ENCODE peak calls at places on chromosomes 16 and 17, in five cellular contexts. One of them, this sample, is unnamed.
A peak's percentile ranks its signal among the peaks of the same experiment; 100 is the strongest.

GRCh38 chr17:65533855-65534457 is 27.5 kb downstream of the AXIN2 start:
- DNase-seq in neural progenitor cell: no peak
- DNase-seq in IMR-90: no peak
- DNase-seq in mesendoderm: no peak
- DNase-seq in A549: no peak
- DNase-seq in this sample: no peak

GRCh38 chr17:410674-411401 is 58.2 kb upstream of the RPH3AL start:
- DNase-seq in neural progenitor cell: peak; percentile 56
- DNase-seq in IMR-90: peak; percentile 12
- DNase-seq in mesendoderm: peak; percentile 46
- DNase-seq in A549: no peak
- DNase-seq in this sample: peak; percentile 22

GRCh38 chr16:88906535-88907105 is 40.2 kb upstream of the PABPN1L start:
- DNase-seq in neural progenitor cell: no peak
- DNase-seq in IMR-90: no peak
- DNase-seq in mesendoderm: no peak
- DNase-seq in A549: no peak
- DNase-seq in this sample: no peak

GRCh38 chr17:48757524-48757961 is 29.0 kb upstream of the HOXB13 start:
- DNase-seq in neural progenitor cell: no peak
- DNase-seq in IMR-90: no peak
- DNase-seq in mesendoderm: no peak
- DNase-seq in A549: no peak
- DNase-seq in this sample: no peak

GRCh38 chr17:18381953-18382245 is 4.3 kb downstream of the EVPLL start:
- DNase-seq in neural progenitor cell: no peak
- DNase-seq in IMR-90: no peak
- DNase-seq in mesendoderm: no peak
- DNase-seq in A549: no peak
- DNase-seq in this sample: no peak

GRCh38 chr17:33560165-33560564 is 267.1 kb upstream of the ASIC2 start:
- DNase-seq in neural progenitor cell: no peak
- DNase-seq in IMR-90: peak; percentile 24
- DNase-seq in mesendoderm: peak; percentile 12
- DNase-seq in A549: no peak
- DNase-seq in this sample: no peak

GRCh38 chr16:4240624-4241023 is 1.3 kb downstream of the SRL start:
- DNase-seq in neural progenitor cell: peak; percentile 39
- DNase-seq in IMR-90: no peak
- DNase-seq in mesendoderm: no peak
- DNase-seq in A549: no peak
- DNase-seq in this sample: no peak

GRCh38 chr16:85357323-85357722 is 245.1 kb upstream of the CIBAR2 start:
- DNase-seq in neural progenitor cell: no peak
- DNase-seq in IMR-90: no peak
- DNase-seq in mesendoderm: no peak
- DNase-seq in A549: no peak
- DNase-seq in this sample: no peak

GRCh38 chr16:4437366-4437765 is 11.7 kb downstream of the DNAJA3 start:
- DNase-seq in neural progenitor cell: no peak
- DNase-seq in IMR-90: no peak
- DNase-seq in mesendoderm: no peak
- DNase-seq in A549: no peak
- DNase-seq in this sample: no peak

GRCh38 chr17:72609501-72609900 is 483.0 kb downstream of the SLC39A11 start:
- DNase-seq in neural progenitor cell: no peak
- DNase-seq in IMR-90: peak; percentile 38
- DNase-seq in mesendoderm: no peak
- DNase-seq in A549: peak; percentile 64
- DNase-seq in this sample: no peak

GRCh38 chr16:67277999-67278772 is 1.1 kb upstream of the PLEKHG4 start:
- DNase-seq in neural progenitor cell: no peak
- DNase-seq in IMR-90: peak; percentile 90
- DNase-seq in mesendoderm: no peak
- DNase-seq in A549: peak; percentile 18
- DNase-seq in this sample: no peak

GRCh38 chr16:64339052-64339770 is 782.7 kb downstream of the CDH11 start:
- DNase-seq in neural progenitor cell: no peak
- DNase-seq in IMR-90: peak; percentile 79
- DNase-seq in mesendoderm: peak; percentile 2
- DNase-seq in A549: no peak
- DNase-seq in this sample: no peak

GRCh38 chr16:56019274-56019673 is 144.1 kb upstream of the CES5A start:
- DNase-seq in neural progenitor cell: no peak
- DNase-seq in IMR-90: no peak
- DNase-seq in mesendoderm: no peak
- DNase-seq in A549: no peak
- DNase-seq in this sample: no peak

GRCh38 chr16:47034455-47034854 is 61.0 kb upstream of the DNAJA2 start:
- DNase-seq in neural progenitor cell: no peak
- DNase-seq in IMR-90: no peak
- DNase-seq in mesendoderm: no peak
- DNase-seq in A549: no peak
- DNase-seq in this sample: no peak

GRCh38 chr17:52378860-52379259 is 220.3 kb upstream of the CA10 start:
- DNase-seq in neural progenitor cell: no peak
- DNase-seq in IMR-90: no peak
- DNase-seq in mesendoderm: no peak
- DNase-seq in A549: no peak
- DNase-seq in this sample: no peak

GRCh38 chr16:63787014-63787413 is 1334.8 kb downstream of the CDH11 start:
- DNase-seq in neural progenitor cell: no peak
- DNase-seq in IMR-90: no peak
- DNase-seq in mesendoderm: peak; percentile 39
- DNase-seq in A549: no peak
- DNase-seq in this sample: no peak

GRCh38 chr17:6326483-6326882 is 108.4 kb downstream of the AIPL1 start:
- DNase-seq in neural progenitor cell: no peak
- DNase-seq in IMR-90: no peak
- DNase-seq in mesendoderm: no peak
- DNase-seq in A549: no peak
- DNase-seq in this sample: no peak

GRCh38 chr16:30092373-30093010 is 768 bp upstream of the TBX6 start:
- DNase-seq in neural progenitor cell: peak; percentile 83
- DNase-seq in IMR-90: peak; percentile 27
- DNase-seq in mesendoderm: peak; percentile 95
- DNase-seq in A549: peak; percentile 96
- DNase-seq in this sample: peak; percentile 79

GRCh38 chr17:28950017-28950751 is 1.1 kb downstream of the PHF12 start:
- DNase-seq in neural progenitor cell: peak; percentile 76
- DNase-seq in IMR-90: peak; percentile 39
- DNase-seq in mesendoderm: peak; percentile 78
- DNase-seq in A549: peak; percentile 48
- DNase-seq in this sample: peak; percentile 62

GRCh38 chr16:25107466-25107792 is 4.1 kb upstream of the LCMT1 start:
- DNase-seq in neural progenitor cell: no peak
- DNase-seq in IMR-90: no peak
- DNase-seq in mesendoderm: no peak
- DNase-seq in A549: no peak
- DNase-seq in this sample: no peak

GRCh38 chr17:45376171-45376564 is 56.5 kb downstream of the ARHGAP27 start:
- DNase-seq in neural progenitor cell: no peak
- DNase-seq in IMR-90: no peak
- DNase-seq in mesendoderm: peak; percentile 43
- DNase-seq in A549: no peak
- DNase-seq in this sample: no peak

GRCh38 chr17:43169561-43170139 is 1.4 kb upstream of the NBR1 start:
- DNase-seq in neural progenitor cell: peak; percentile 56
- DNase-seq in IMR-90: peak; percentile 26
- DNase-seq in mesendoderm: peak; percentile 62
- DNase-seq in A549: peak; percentile 52
- DNase-seq in this sample: peak; percentile 59

GRCh38 chr17:67635688-67636087 is 82.0 kb upstream of the NOL11 start:
- DNase-seq in neural progenitor cell: no peak
- DNase-seq in IMR-90: peak; percentile 22
- DNase-seq in mesendoderm: peak; percentile 18
- DNase-seq in A549: no peak
- DNase-seq in this sample: no peak

GRCh38 chr16:57591086-57591869 is 37.2 kb upstream of the ADGRG1 start:
- DNase-seq in neural progenitor cell: peak; percentile 85
- DNase-seq in IMR-90: peak; percentile 82
- DNase-seq in mesendoderm: peak; percentile 83
- DNase-seq in A549: peak; percentile 90
- DNase-seq in this sample: peak; percentile 81

GRCh38 chr17:76670708-76671122 is 27.2 kb upstream of the ST6GALNAC1 start:
- DNase-seq in neural progenitor cell: no peak
- DNase-seq in IMR-90: no peak
- DNase-seq in mesendoderm: no peak
- DNase-seq in A549: no peak
- DNase-seq in this sample: no peak
- H3K4me2 ChIP-seq in neural progenitor cell: peak overlapping the region; percentile 65
- H3K4me2 ChIP-seq in IMR-90: no peak overlapping the region
- H3K4me2 ChIP-seq in mesendoderm: no peak overlapping the region
- H3K4me2 ChIP-seq in A549: peak overlapping the region; percentile 83
- H3K4me2 ChIP-seq in this sample: peak overlapping the region; percentile 85

DNA sequence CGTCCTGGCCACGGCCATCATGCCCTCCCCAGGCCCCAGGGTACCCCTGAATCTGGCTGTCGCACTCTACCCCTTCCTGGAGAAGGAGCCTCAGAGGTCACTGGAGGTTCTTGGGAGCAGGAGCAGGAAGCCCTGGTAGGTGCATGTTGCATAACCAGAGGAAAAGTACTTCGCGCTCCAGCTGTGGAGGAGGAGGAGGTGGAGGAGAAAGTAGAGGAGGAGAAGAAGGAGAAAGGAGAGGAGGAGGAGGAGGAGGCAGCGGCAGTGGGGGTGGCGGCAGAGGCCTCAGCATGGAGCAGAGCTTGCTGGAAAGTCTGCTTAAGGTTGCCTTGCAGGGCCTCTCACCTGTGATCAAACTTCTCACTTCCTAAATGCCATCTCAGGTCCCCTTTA is 61.8 kb downstream of the BAIAP2 start:
- DNase-seq in neural progenitor cell: no peak
- DNase-seq in IMR-90: no peak
- DNase-seq in mesendoderm: no peak
- DNase-seq in A549: no peak
- DNase-seq in this sample: no peak
- H3K4me2 ChIP-seq in neural progenitor cell: peak overlapping the region; percentile 61
- H3K4me2 ChIP-seq in IMR-90: peak overlapping the region; percentile 75
- H3K4me2 ChIP-seq in mesendoderm: no peak overlapping the region
- H3K4me2 ChIP-seq in A549: peak overlapping the region; percentile 83
- H3K4me2 ChIP-seq in this sample: peak overlapping the region; percentile 84

GRCh38 chr16:69072640-69072974 is 32.8 kb upstream of the HAS3 start:
- DNase-seq in neural progenitor cell: no peak
- DNase-seq in IMR-90: no peak
- DNase-seq in mesendoderm: no peak
- DNase-seq in A549: no peak
- DNase-seq in this sample: no peak
- H3K4me2 ChIP-seq in neural progenitor cell: peak overlapping the region; percentile 25
- H3K4me2 ChIP-seq in IMR-90: no peak overlapping the region
- H3K4me2 ChIP-seq in mesendoderm: no peak overlapping the region
- H3K4me2 ChIP-seq in A549: peak overlapping the region; percentile 82
- H3K4me2 ChIP-seq in this sample: no peak overlapping the region

GRCh38 chr16:71709231-71709781 is 15.2 kb downstream of the PHLPP2 start:
- DNase-seq in neural progenitor cell: no peak
- DNase-seq in IMR-90: peak; percentile 32
- DNase-seq in mesendoderm: peak; percentile 28
- DNase-seq in A549: no peak
- DNase-seq in this sample: no peak

GRCh38 chr16:71711789-71712188 is 12.7 kb downstream of the PHLPP2 start:
- DNase-seq in neural progenitor cell: no peak
- DNase-seq in IMR-90: no peak
- DNase-seq in mesendoderm: peak; percentile 45
- DNase-seq in A549: no peak
- DNase-seq in this sample: no peak

GRCh38 chr16:71708696-71709095 is 15.8 kb downstream of the PHLPP2 start:
- DNase-seq in neural progenitor cell: no peak
- DNase-seq in IMR-90: no peak
- DNase-seq in mesendoderm: peak; percentile 7
- DNase-seq in A549: no peak
- DNase-seq in this sample: no peak

GRCh38 chr16:71703324-71703723 is 21.2 kb downstream of the PHLPP2 start:
- DNase-seq in neural progenitor cell: no peak
- DNase-seq in IMR-90: no peak
- DNase-seq in mesendoderm: no peak
- DNase-seq in A549: no peak
- DNase-seq in this sample: no peak

DNA sequence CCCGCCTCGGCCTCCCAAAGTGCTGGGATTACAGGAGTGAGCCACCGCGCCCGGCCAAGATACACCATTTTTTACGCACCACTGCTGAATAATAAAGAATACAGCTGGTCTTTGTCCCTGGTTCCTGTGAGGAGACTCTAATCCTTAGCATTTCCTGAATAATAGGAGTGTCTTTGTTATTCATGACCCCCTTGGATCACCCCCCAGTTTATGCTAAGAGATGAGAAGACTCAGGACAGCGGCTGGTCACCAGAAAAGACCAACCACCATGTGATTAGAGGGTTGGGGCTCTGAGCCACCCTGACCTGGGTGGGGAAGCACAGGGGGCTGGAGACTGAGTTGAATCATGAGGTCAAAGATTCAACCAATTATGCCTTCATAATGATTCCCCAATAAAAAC is 17.3 kb downstream of the PHLPP2 start:
- DNase-seq in neural progenitor cell: peak; percentile 78
- DNase-seq in IMR-90: no peak
- DNase-seq in mesendoderm: peak; percentile 10
- DNase-seq in A549: no peak
- DNase-seq in this sample: no peak
- H3K4me2 ChIP-seq in neural progenitor cell: peak overlapping the region; percentile 56
- H3K4me2 ChIP-seq in IMR-90: no peak overlapping the region
- H3K4me2 ChIP-seq in mesendoderm: no peak overlapping the region
- H3K4me2 ChIP-seq in A549: peak overlapping the region; percentile 66
- H3K4me2 ChIP-seq in this sample: no peak overlapping the region

This sample was measured in K562.